ENCODE peak calls at places on chromosomes 3 and 15, in six cellular contexts. H is dorsolateral prefrontal cortex; D is progenitor cell of endocrine pancreas; I is CD8-positive, alpha-beta T cell; T is mucosa of descending colon; Z is neural crest cell. Y is an unnamed sample.

GRCh38 chr15:41501191-41501917 is 7.7 kb downstream of the ITPKA start:
- DNase-seq in H (no peak), D (no peak), I (no peak), T (no peak), Z (peak), Y (peak)

GRCh38 chr3:119401502-119402440 is 61.6 kb downstream of the TMEM39A start:
- DNase-seq in H (no peak), D (no peak), I (no peak), T (no peak), Z (peak), Y (no peak)

GRCh38 chr15:78570710-78571109 is 5.4 kb downstream of the CHRNA5 start:
- DNase-seq in H (no peak), D (no peak), I (no peak), T (no peak), Z (no peak), Y (no peak)

GRCh38 chr15:92524161-92524560 is 130.5 kb downstream of the ST8SIA2 start:
- DNase-seq in H (no peak), D (no peak), I (no peak), T (no peak), Z (no peak), Y (no peak)

GRCh38 chr3:29583861-29584260 is 303.0 kb downstream of the RBMS3 start:
- DNase-seq in H (no peak), D (no peak), I (no peak), T (no peak), Z (no peak), Y (no peak)

GRCh38 chr3:113275876-113276580 is 64.7 kb downstream of the BOC start:
- DNase-seq in H (no peak), D (no peak), I (no peak), T (no peak), Z (peak), Y (no peak)

GRCh38 chr3:19446687-19447086 is 298.4 kb downstream of the KCNH8 start:
- DNase-seq in H (no peak), D (no peak), I (no peak), T (no peak), Z (no peak), Y (no peak)

GRCh38 chr3:101936419-101937331 is 87.4 kb downstream of the NFKBIZ start:
- DNase-seq in H (no peak), D (no peak), I (peak), T (no peak), Z (no peak), Y (no peak)

GRCh38 chr3:39278616-39278935 is 1.3 kb downstream of the CX3CR1 start:
- DNase-seq in H (no peak), D (no peak), I (no peak), T (no peak), Z (no peak), Y (no peak)

GRCh38 chr3:46312996-46313395 is 40.9 kb upstream of the CCR2 start:
- DNase-seq in H (no peak), D (no peak), I (no peak), T (no peak), Z (no peak), Y (no peak)

GRCh38 chr3:185847506-185847905 is 22.7 kb upstream of the IGF2BP2 start:
- DNase-seq in H (no peak), D (no peak), I (no peak), T (no peak), Z (no peak), Y (no peak)

GRCh38 chr15:52328680-52329079 is 33.1 kb upstream of the MYO5C start:
- DNase-seq in H (no peak), D (no peak), I (no peak), T (no peak), Z (no peak), Y (no peak)

GRCh38 chr3:187186801-187187421 is 10.4 kb upstream of the RTP1 start:
- DNase-seq in H (no peak), D (no peak), I (no peak), T (no peak), Z (no peak), Y (no peak)

GRCh38 chr3:128559486-128560225 is 66.7 kb upstream of the GATA2 start:
- DNase-seq in H (no peak), D (no peak), I (no peak), T (no peak), Z (no peak), Y (no peak)

GRCh38 chr3:113719294-113719693 is 22.9 kb upstream of the USF3 start:
- DNase-seq in H (no peak), D (no peak), I (no peak), T (no peak), Z (no peak), Y (no peak)

GRCh38 chr3:20130122-20130521 is 55.9 kb downstream of the SGO1 start:
- DNase-seq in H (no peak), D (no peak), I (no peak), T (no peak), Z (no peak), Y (no peak)

GRCh38 chr15:101479851-101480612 is 9.5 kb downstream of the PCSK6 start:
- DNase-seq in H (peak), D (no peak), I (no peak), T (no peak), Z (peak), Y (no peak)

GRCh38 chr15:69825941-69826817 is 271.5 kb downstream of the TLE3 start:
- DNase-seq in H (no peak), D (no peak), I (no peak), T (no peak), Z (no peak), Y (no peak)

GRCh38 chr3:169152319-169152718 is 511.2 kb downstream of the MECOM start:
- DNase-seq in H (no peak), D (no peak), I (no peak), T (peak), Z (no peak), Y (no peak)

GRCh38 chr3:51799879-51800757 is 21.1 kb upstream of the IQCF6 start:
- DNase-seq in H (no peak), D (no peak), I (no peak), T (no peak), Z (peak), Y (peak)

GRCh38 chr3:166195808-166196207 is 358.6 kb upstream of the BCHE start:
- DNase-seq in H (no peak), D (no peak), I (no peak), T (no peak), Z (no peak), Y (no peak)

GRCh38 chr15:65862682-65863081 is 6.6 kb upstream of the RAB11A start:
- DNase-seq in H (no peak), D (no peak), I (peak), T (no peak), Z (peak), Y (peak)

GRCh38 chr3:25156526-25157075 is 271.5 kb upstream of the RARB start:
- DNase-seq in H (no peak), D (no peak), I (no peak), T (no peak), Z (no peak), Y (no peak)

GRCh38 chr3:124315215-124316033 is 323.5 kb upstream of the ROPN1 start:
- DNase-seq in H (no peak), D (no peak), I (no peak), T (no peak), Z (no peak), Y (no peak)

GRCh38 chr3:23549148-23549910 is 256.4 kb upstream of the UBE2E1 start:
- DNase-seq in H (no peak), D (no peak), I (no peak), T (no peak), Z (no peak), Y (no peak)

GRCh38 chr3:185366913-185367312 is 4.0 kb downstream of the MAP3K13 start:
- DNase-seq in H (no peak), D (no peak), I (no peak), T (no peak), Z (no peak), Y (no peak)

GRCh38 chr3:52286777-52287110 is 884 bp upstream of the GLYCTK start:
- DNase-seq in H (no peak), D (no peak), I (no peak), T (peak), Z (no peak), Y (no peak)

GRCh38 chr3:71062920-71063767 is 520.4 kb downstream of the FOXP1 start:
- DNase-seq in H (no peak), D (no peak), I (no peak), T (no peak), Z (no peak), Y (no peak)

GRCh38 chr3:192422998-192423349 is 304.4 kb downstream of the FGF12 start:
- DNase-seq in H (no peak), D (no peak), I (no peak), T (no peak), Z (no peak), Y (no peak)

GRCh38 chr15:81274932-81275341 is 49.0 kb downstream of the STARD5 start:
- DNase-seq in H (peak), D (peak), I (peak), T (peak), Z (peak), Y (peak)

GRCh38 chr3:187740446-187741399 is 4.5 kb downstream of the BCL6 start:
- DNase-seq in H (peak), D (peak), I (peak), T (peak), Z (peak), Y (peak)

GRCh38 chr3:14403636-14404395 is 1.4 kb downstream of the SLC6A6 start:
- DNase-seq in H (no peak), D (no peak), I (no peak), T (no peak), Z (no peak), Y (no peak)

GRCh38 chr15:60299452-60300047 is 98.2 kb downstream of the ANXA2 start:
- DNase-seq in H (peak), D (no peak), I (no peak), T (peak), Z (no peak), Y (no peak)

GRCh38 chr15:38041576-38041975 is 107.1 kb downstream of the TMCO5A start:
- DNase-seq in H (no peak), D (no peak), I (no peak), T (no peak), Z (no peak), Y (no peak)

GRCh38 chr15:43516185-43516584 is 1.2 kb upstream of the MAP1A start:
- DNase-seq in H (no peak), D (no peak), I (no peak), T (no peak), Z (no peak), Y (no peak)

GRCh38 chr3:126982125-126982521 is 792 bp upstream of the PLXNA1 start:
- DNase-seq in H (no peak), D (no peak), I (peak), T (no peak), Z (no peak), Y (no peak)

GRCh38 chr3:117868766-117869165 is 1159.2 kb downstream of the TUSC7 start:
- DNase-seq in H (no peak), D (no peak), I (no peak), T (no peak), Z (no peak), Y (no peak)

DNA sequence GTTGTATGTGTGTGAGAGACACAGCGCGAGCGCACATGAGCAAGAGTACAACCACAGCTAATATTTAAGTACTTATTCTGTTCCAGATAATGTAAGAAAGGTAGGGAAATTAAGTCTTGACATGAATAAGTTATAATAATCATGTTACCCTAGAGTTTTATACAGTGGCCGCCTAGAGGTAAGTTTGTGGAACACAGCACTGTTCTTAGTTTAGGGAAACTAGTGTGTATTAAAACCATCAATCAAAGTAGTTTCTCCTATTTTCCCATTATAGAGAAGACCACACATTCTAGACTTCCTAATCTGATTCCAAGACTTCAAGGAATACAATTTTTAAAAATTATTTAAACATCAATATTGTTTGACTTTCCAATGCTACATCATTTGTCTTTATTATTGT is 9.5 kb downstream of the ALDH1A2 start:
- DNase-seq in H (no peak), D (no peak), I (no peak), T (no peak), Z (no peak), Y (no peak)
- TF ChIP-seq CTCF in H (no peak), D (peak), I (no peak), T (no peak), Z (peak), Y (peak)

DNA sequence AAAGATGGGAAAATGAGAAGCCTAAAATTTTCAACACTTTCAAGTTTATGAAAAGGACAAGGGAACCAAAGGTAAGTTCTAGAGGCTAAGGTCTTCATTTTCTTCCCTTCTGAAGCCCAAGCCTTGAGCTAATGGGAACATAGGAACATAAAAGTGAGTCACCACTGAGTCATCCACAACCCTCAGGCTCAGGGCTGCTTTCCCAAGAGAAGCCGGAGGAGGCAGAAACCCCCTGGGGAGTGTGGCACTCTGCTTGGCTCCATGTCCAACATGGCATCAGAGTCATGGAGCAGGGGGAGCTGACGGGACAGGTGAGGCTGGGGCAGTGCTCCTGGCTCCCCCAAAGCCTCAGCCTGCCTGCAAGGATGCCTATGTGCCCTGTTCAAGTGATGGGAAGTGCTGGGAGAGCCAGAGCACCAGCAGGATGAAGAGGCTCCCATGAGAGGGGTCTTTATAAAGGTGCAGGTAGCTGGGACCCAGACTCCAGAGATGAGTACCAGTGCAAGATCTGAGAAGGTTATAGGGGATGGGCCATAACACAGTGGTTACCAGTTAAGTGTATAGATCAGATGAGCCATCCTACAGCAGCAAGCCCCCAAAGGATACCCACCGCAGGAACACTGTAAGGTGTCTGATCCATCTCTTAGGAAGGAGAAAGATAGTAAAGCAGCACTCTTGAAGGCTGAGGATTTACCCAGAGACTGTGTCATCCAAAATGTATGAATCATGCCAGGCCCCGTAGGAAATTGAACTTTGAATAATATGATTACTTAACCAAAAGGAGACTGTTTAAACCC is 31.8 kb upstream of the RYR3 start:
- DNase-seq in H (no peak), D (no peak), I (no peak), T (no peak), Z (no peak), Y (no peak)
- TF ChIP-seq CTCF in H (no peak), D (no peak), I (no peak), T (no peak), Z (no peak), Y (no peak)

GRCh38 chr3:88000853-88001252 is 58.0 kb downstream of the CGGBP1 start:
- DNase-seq in H (no peak), D (no peak), I (peak), T (no peak), Z (peak), Y (peak)

GRCh38 chr3:88009066-88009465 is 49.7 kb downstream of the CGGBP1 start:
- DNase-seq in H (no peak), D (no peak), I (no peak), T (no peak), Z (no peak), Y (no peak)

GRCh38 chr3:88003115-88003755 is 55.6 kb downstream of the CGGBP1 start:
- DNase-seq in H (no peak), D (no peak), I (no peak), T (no peak), Z (peak), Y (peak)

GRCh38 chr3:88002448-88002847 is 56.4 kb downstream of the CGGBP1 start:
- DNase-seq in H (no peak), D (no peak), I (no peak), T (no peak), Z (no peak), Y (no peak)

DNA sequence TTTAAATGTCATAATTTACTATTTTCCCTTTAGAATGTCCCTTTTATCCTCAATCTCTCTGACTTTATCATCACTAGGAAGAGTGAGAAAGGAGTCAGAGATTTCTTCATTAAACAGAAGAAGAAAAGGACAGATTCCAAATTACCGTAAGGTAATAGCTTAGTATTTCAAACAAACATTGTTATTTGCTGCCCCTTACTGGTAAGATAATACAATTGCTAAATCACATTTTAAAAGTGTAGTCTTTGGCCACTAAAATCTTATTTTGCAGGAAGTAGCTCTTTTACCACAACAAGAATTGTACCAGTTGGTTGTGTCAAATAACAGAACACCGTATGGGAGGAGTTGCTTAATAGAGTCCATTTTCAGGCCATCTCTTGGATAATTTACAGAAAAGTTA is 53.7 kb downstream of the CGGBP1 start:
- DNase-seq in H (no peak), D (no peak), I (no peak), T (no peak), Z (no peak), Y (no peak)
- TF ChIP-seq CTCF in H (peak), D (peak), I (peak), T (no peak), Z (peak), Y (no peak)

GRCh38 chr3:195012100-195012499 is 258.9 kb downstream of the XXYLT1 start:
- DNase-seq in H (no peak), D (no peak), I (no peak), T (no peak), Z (no peak), Y (no peak)

GRCh38 chr3:195012571-195012970 is 258.4 kb downstream of the XXYLT1 start:
- DNase-seq in H (no peak), D (no peak), I (no peak), T (no peak), Z (no peak), Y (no peak)

GRCh38 chr3:195013411-195013810 is 257.5 kb downstream of the XXYLT1 start:
- DNase-seq in H (no peak), D (no peak), I (no peak), T (no peak), Z (no peak), Y (no peak)

GRCh38 chr3:195015021-195015420 is 255.9 kb downstream of the XXYLT1 start:
- DNase-seq in H (no peak), D (no peak), I (no peak), T (no peak), Z (no peak), Y (no peak)

GRCh38 chr3:195013962-195014361 is 257.0 kb downstream of the XXYLT1 start:
- DNase-seq in H (no peak), D (no peak), I (no peak), T (no peak), Z (no peak), Y (no peak)
- TF ChIP-seq CTCF in H (no peak), D (no peak), I (no peak), T (no peak), Z (no peak), Y (no peak)

Y was measured in endothelial cell.